ENCODE peak calls at places on chromosome 5, in seven cellular contexts. E is NCI-H2029, V is heart left ventricle, W is NCI-H2107, C is mucosa of gallbladder, D is Kasumi-1, X is neural progenitor cell. B is an unnamed sample.

GRCh38 chr5:14665949-14666741 is 1.6 kb downstream of the OTULIN start:
- DNase-seq in E (no peak), V (peak), W (no peak), C (no peak), D (peak), X (peak), B (no peak)

GRCh38 chr5:134574521-134574920 is 49.1 kb downstream of the JADE2 start:
- DNase-seq in E (no peak), V (peak), W (no peak), C (no peak), D (no peak), X (no peak), B (no peak)

GRCh38 chr5:81609810-81610375 is 141.0 kb downstream of the SSBP2 start:
- DNase-seq in E (no peak), V (no peak), W (no peak), C (no peak), D (no peak), X (no peak), B (no peak)

GRCh38 chr5:75340714-75341478 is 3.9 kb downstream of the HMGCR start:
- DNase-seq in E (no peak), V (no peak), W (no peak), C (no peak), D (no peak), X (no peak), B (no peak)

GRCh38 chr5:156906807-156907206 is 56.2 kb downstream of the TIMD4 start:
- DNase-seq in E (no peak), V (no peak), W (no peak), C (no peak), D (no peak), X (no peak), B (no peak)

GRCh38 chr5:78287169-78287568 is 7.3 kb downstream of the AP3B1 start:
- DNase-seq in E (no peak), V (no peak), W (no peak), C (no peak), D (no peak), X (no peak), B (no peak)

GRCh38 chr5:157471709-157472108 is 11.7 kb downstream of the NIPAL4 start:
- DNase-seq in E (no peak), V (no peak), W (no peak), C (no peak), D (peak), X (peak), B (no peak)

GRCh38 chr5:33772276-33772990 is 119.4 kb downstream of the ADAMTS12 start:
- DNase-seq in E (no peak), V (no peak), W (no peak), C (no peak), D (no peak), X (no peak), B (peak)

GRCh38 chr5:58013542-58014258 is 446.2 kb downstream of the PLK2 start:
- DNase-seq in E (no peak), V (no peak), W (no peak), C (no peak), D (no peak), X (no peak), B (no peak)

GRCh38 chr5:1516615-1517601 is 6.9 kb downstream of the LPCAT1 start:
- DNase-seq in E (no peak), V (peak), W (no peak), C (no peak), D (no peak), X (no peak), B (peak)

GRCh38 chr5:129506092-129506491 is 46.0 kb downstream of the ADAMTS19 start:
- DNase-seq in E (no peak), V (no peak), W (no peak), C (no peak), D (no peak), X (no peak), B (peak)

GRCh38 chr5:61471352-61471751 is 139.3 kb downstream of the ZSWIM6 start:
- DNase-seq in E (no peak), V (no peak), W (no peak), C (no peak), D (no peak), X (no peak), B (no peak)

GRCh38 chr5:68315679-68316271 is 100.2 kb downstream of the PIK3R1 start:
- DNase-seq in E (no peak), V (no peak), W (no peak), C (no peak), D (no peak), X (no peak), B (no peak)

GRCh38 chr5:133400831-133401351 is 211.4 kb downstream of the FSTL4 start:
- DNase-seq in E (no peak), V (no peak), W (no peak), C (peak), D (no peak), X (no peak), B (no peak)

GRCh38 chr5:159549046-159549445 is 218.8 kb upstream of the IL12B start:
- DNase-seq in E (no peak), V (no peak), W (no peak), C (no peak), D (no peak), X (no peak), B (no peak)

GRCh38 chr5:96649251-96649937 is 12.8 kb upstream of the CAST start:
- DNase-seq in E (no peak), V (no peak), W (no peak), C (peak), D (no peak), X (no peak), B (no peak)

GRCh38 chr5:58620336-58620735 is 37.5 kb downstream of the RAB3C start:
- DNase-seq in E (no peak), V (no peak), W (no peak), C (no peak), D (no peak), X (no peak), B (no peak)

GRCh38 chr5:80243567-80243966 is 12.3 kb downstream of the SERINC5 start:
- DNase-seq in E (no peak), V (no peak), W (no peak), C (no peak), D (no peak), X (no peak), B (no peak)